ENCODE peak calls at places on chromosomes 2 and 18, in eight cellular contexts. W, P, F, Y, J, B, O and G are unnamed samples.

GRCh38 chr2:180306346-180306745 is 299.2 kb upstream of the CWC22 start:
- DNase-seq in W (no peak), P (no peak), F (no peak), Y (no peak), J (no peak), B (no peak), O (no peak), G (no peak)

GRCh38 chr2:10584843-10585475 is 104.8 kb downstream of the NOL10 start:
- DNase-seq in W (no peak), P (no peak), F (peak; percentile 38), Y (no peak), J (no peak), B (no peak), O (no peak), G (peak; percentile 91)

GRCh38 chr2:23828256-23828980 is 98.5 kb downstream of the ATAD2B start:
- DNase-seq in W (no peak), P (no peak), F (no peak), Y (no peak), J (no peak), B (no peak), O (no peak), G (peak; percentile 19)

GRCh38 chr18:75754433-75754832 is 326.9 kb upstream of the SMIM21 start:
- DNase-seq in W (no peak), P (no peak), F (no peak), Y (no peak), J (no peak), B (no peak), O (no peak), G (no peak)

GRCh38 chr18:51029694-51030536 is at the start of gene SMAD4:
- DNase-seq in W (peak; percentile 99), P (peak; percentile 86), F (peak; percentile 97), Y (peak; percentile 97), J (peak; percentile 99), B (peak; percentile 98), O (peak; percentile 99), G (peak; percentile 97)

GRCh38 chr2:234243871-234244565 is 193.5 kb downstream of the SPP2 start:
- DNase-seq in W (no peak), P (no peak), F (peak; percentile 38), Y (peak; percentile 63), J (no peak), B (no peak), O (no peak), G (peak; percentile 22)

GRCh38 chr2:217757108-217757463 is 245.7 kb downstream of the TNS1 start:
- DNase-seq in W (no peak), P (no peak), F (no peak), Y (no peak), J (no peak), B (no peak), O (no peak), G (no peak)

GRCh38 chr2:111121873-111122630 is 1.3 kb downstream of the BCL2L11 start:
- DNase-seq in W (peak; percentile 96), P (peak; percentile 73), F (peak; percentile 89), Y (peak; percentile 29), J (peak; percentile 96), B (peak; percentile 88), O (peak; percentile 91), G (peak; percentile 95)

GRCh38 chr2:113979172-113980128 is 89.6 kb downstream of the ACTR3 start:
- DNase-seq in W (peak; percentile 92), P (no peak), F (no peak), Y (peak; percentile 9), J (peak; percentile 82), B (peak; percentile 70), O (no peak), G (no peak)

GRCh38 chr2:21803550-21803949 is 679.8 kb downstream of the TDRD15 start:
- DNase-seq in W (no peak), P (no peak), F (no peak), Y (no peak), J (no peak), B (no peak), O (no peak), G (no peak)

GRCh38 chr2:179467111-179467510 is 202.5 kb upstream of the SESTD1 start:
- DNase-seq in W (no peak), P (no peak), F (no peak), Y (no peak), J (no peak), B (no peak), O (no peak), G (peak; percentile 63)

GRCh38 chr2:225030089-225030653 is 12.1 kb downstream of the DOCK10 start:
- DNase-seq in W (no peak), P (no peak), F (no peak), Y (no peak), J (no peak), B (no peak), O (no peak), G (no peak)

GRCh38 chr2:63861220-63861822 is 19.6 kb downstream of the UGP2 start:
- DNase-seq in W (peak; percentile 67), P (peak; percentile 51), F (peak; percentile 79), Y (peak; percentile 57), J (no peak), B (no peak), O (peak; percentile 58), G (peak; percentile 81)

GRCh38 chr18:63808125-63808524 is 32.9 kb downstream of the SERPINB7 start:
- DNase-seq in W (no peak), P (no peak), F (no peak), Y (no peak), J (no peak), B (no peak), O (no peak), G (no peak)

GRCh38 chr2:176683565-176684210 is 414.4 kb downstream of the MTX2 start:
- DNase-seq in W (no peak), P (no peak), F (no peak), Y (no peak), J (no peak), B (no peak), O (no peak), G (no peak)

DNA sequence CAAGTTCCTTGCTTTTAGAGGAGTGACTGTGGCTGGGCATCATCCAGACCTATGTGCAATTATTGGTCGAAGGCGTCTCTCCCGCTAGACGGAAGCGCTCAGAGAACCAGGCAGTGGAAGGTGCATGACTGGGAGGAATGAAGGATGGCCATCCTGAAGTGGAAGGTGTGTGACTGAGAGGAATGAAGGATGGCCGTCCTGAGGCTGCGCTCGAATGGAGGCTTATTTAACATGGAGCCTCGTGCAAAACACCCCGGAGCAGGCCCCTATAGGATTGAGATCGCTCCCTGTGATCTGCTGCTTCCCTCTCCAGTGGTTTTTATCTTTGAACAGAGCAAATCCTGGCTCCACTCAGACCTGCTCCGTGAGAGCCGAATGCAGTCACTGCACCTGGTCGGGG is 140.2 kb upstream of the ID2 start:
- DNase-seq in W (peak; percentile 35), P (no peak), F (no peak), Y (no peak), J (no peak), B (peak; percentile 10), O (no peak), G (no peak)
- H3K9ac ChIP-seq in W (no peak overlapping the region), P (no peak overlapping the region), F (no peak overlapping the region), Y (peak overlapping the region; percentile 56), J (no peak overlapping the region), B (no peak overlapping the region), O (no peak overlapping the region), G (no peak overlapping the region)

DNA sequence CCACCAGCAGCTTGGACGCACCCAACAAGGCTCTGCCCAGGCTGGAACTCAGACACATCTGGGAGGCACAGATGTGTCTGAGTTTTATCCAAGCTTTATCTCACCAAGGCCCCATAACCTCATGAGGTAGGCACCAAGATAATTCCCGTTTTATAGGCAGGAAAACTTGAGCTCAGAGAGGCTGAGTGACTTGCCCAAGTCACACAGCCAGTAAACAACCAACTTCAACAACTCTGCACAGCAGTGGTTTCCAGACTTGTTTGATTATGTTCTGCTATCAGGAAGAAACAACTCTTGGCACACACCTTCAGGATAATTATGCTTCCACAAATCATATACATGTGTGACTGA is 63.1 kb downstream of the ZFP36L2 start:
- DNase-seq in W (no peak), P (no peak), F (no peak), Y (no peak), J (no peak), B (no peak), O (no peak), G (no peak)
- H3K9ac ChIP-seq in W (no peak overlapping the region), P (no peak overlapping the region), F (no peak overlapping the region), Y (no peak overlapping the region), J (peak overlapping the region; percentile 17), B (no peak overlapping the region), O (no peak overlapping the region), G (no peak overlapping the region)

GRCh38 chr2:54649191-54649590 is 74.3 kb upstream of the EML6 start:
- DNase-seq in W (no peak), P (no peak), F (no peak), Y (no peak), J (no peak), B (no peak), O (no peak), G (no peak)

GRCh38 chr2:54649633-54650032 is 73.8 kb upstream of the EML6 start:
- DNase-seq in W (no peak), P (no peak), F (no peak), Y (no peak), J (no peak), B (no peak), O (no peak), G (no peak)

GRCh38 chr2:54648256-54648655 is 75.2 kb upstream of the EML6 start:
- DNase-seq in W (no peak), P (no peak), F (no peak), Y (no peak), J (no peak), B (no peak), O (no peak), G (no peak)

GRCh38 chr2:54644236-54644635 is 79.2 kb upstream of the EML6 start:
- DNase-seq in W (peak; percentile 26), P (no peak), F (no peak), Y (no peak), J (no peak), B (no peak), O (no peak), G (no peak)

GRCh38 chr2:54646170-54646927 is 77.1 kb upstream of the EML6 start:
- DNase-seq in W (peak; percentile 29), P (no peak), F (no peak), Y (no peak), J (no peak), B (no peak), O (no peak), G (no peak)
- H3K9ac ChIP-seq in W (no peak overlapping the region), P (no peak overlapping the region), F (no peak overlapping the region), Y (no peak overlapping the region), J (no peak overlapping the region), B (no peak overlapping the region), O (no peak overlapping the region), G (no peak overlapping the region)

GRCh38 chr2:127063701-127064590 is 43.0 kb downstream of the BIN1 start:
- DNase-seq in W (no peak), P (no peak), F (no peak), Y (no peak), J (no peak), B (no peak), O (no peak), G (no peak)

GRCh38 chr2:127060264-127060945 is 46.5 kb downstream of the BIN1 start:
- DNase-seq in W (no peak), P (no peak), F (no peak), Y (no peak), J (no peak), B (no peak), O (no peak), G (no peak)

GRCh38 chr2:127058656-127059252 is 48.2 kb downstream of the BIN1 start:
- DNase-seq in W (no peak), P (no peak), F (no peak), Y (no peak), J (no peak), B (no peak), O (no peak), G (no peak)

GRCh38 chr2:127059559-127059958 is 47.4 kb downstream of the BIN1 start:
- DNase-seq in W (no peak), P (no peak), F (no peak), Y (no peak), J (no peak), B (no peak), O (no peak), G (no peak)

GRCh38 chr2:127061377-127062273 is 45.3 kb downstream of the BIN1 start:
- DNase-seq in W (no peak), P (no peak), F (no peak), Y (no peak), J (no peak), B (no peak), O (no peak), G (no peak)
- H3K9ac ChIP-seq in W (no peak overlapping the region), P (no peak overlapping the region), F (no peak overlapping the region), Y (no peak overlapping the region), J (no peak overlapping the region), B (no peak overlapping the region), O (no peak overlapping the region), G (no peak overlapping the region)